ENCODE peak calls at places on chromosome 6, in four cellular contexts. One of them, this sample, is unnamed.
A peak's percentile ranks its signal among the peaks of the same experiment; 100 is the strongest.

GRCh38 chr6:66865771-66866170 is 1158.7 kb upstream of the EYS start:
- DNase-seq in A549: no peak
- DNase-seq in esophagus squamous epithelium: no peak
- DNase-seq in HCT116: no peak
- DNase-seq in this sample: peak; percentile 11

GRCh38 chr6:28802417-28803336 is 121.1 kb downstream of the TRIM27 start:
- DNase-seq in A549: no peak
- DNase-seq in esophagus squamous epithelium: no peak
- DNase-seq in HCT116: peak; percentile 58
- DNase-seq in this sample: peak; percentile 85

GRCh38 chr6:168746013-168746412 is 305.0 kb downstream of the SMOC2 start:
- DNase-seq in A549: no peak
- DNase-seq in esophagus squamous epithelium: no peak
- DNase-seq in HCT116: no peak
- DNase-seq in this sample: no peak

GRCh38 chr6:92110390-92110789 is 1309.0 kb downstream of the EPHA7 start:
- DNase-seq in A549: no peak
- DNase-seq in esophagus squamous epithelium: no peak
- DNase-seq in HCT116: no peak
- DNase-seq in this sample: no peak

GRCh38 chr6:158816329-158816728 is 2.8 kb downstream of the EZR start:
- DNase-seq in A549: no peak
- DNase-seq in esophagus squamous epithelium: no peak
- DNase-seq in HCT116: no peak
- DNase-seq in this sample: no peak

GRCh38 chr6:163712569-163712966 is 298.1 kb downstream of the QKI start:
- DNase-seq in A549: no peak
- DNase-seq in esophagus squamous epithelium: no peak
- DNase-seq in HCT116: no peak
- DNase-seq in this sample: no peak

GRCh38 chr6:40900791-40901190 is 138.2 kb downstream of the UNC5CL start:
- DNase-seq in A549: no peak
- DNase-seq in esophagus squamous epithelium: no peak
- DNase-seq in HCT116: no peak
- DNase-seq in this sample: no peak

GRCh38 chr6:148611213-148611612 is 135.6 kb upstream of the UST start:
- DNase-seq in A549: no peak
- DNase-seq in esophagus squamous epithelium: no peak
- DNase-seq in HCT116: no peak
- DNase-seq in this sample: no peak

GRCh38 chr6:4491501-4492260 is 284.5 kb upstream of the CDYL start:
- DNase-seq in A549: no peak
- DNase-seq in esophagus squamous epithelium: no peak
- DNase-seq in HCT116: no peak
- DNase-seq in this sample: peak; percentile 69

GRCh38 chr6:116011096-116011401 is 49.6 kb downstream of the FRK start:
- DNase-seq in A549: no peak
- DNase-seq in esophagus squamous epithelium: no peak
- DNase-seq in HCT116: no peak
- DNase-seq in this sample: no peak

GRCh38 chr6:169075211-169075621 is 178.4 kb downstream of the THBS2 start:
- DNase-seq in A549: no peak
- DNase-seq in esophagus squamous epithelium: no peak
- DNase-seq in HCT116: no peak
- DNase-seq in this sample: no peak

GRCh38 chr6:67986694-67987232 is 648.3 kb upstream of the ADGRB3 start:
- DNase-seq in A549: no peak
- DNase-seq in esophagus squamous epithelium: no peak
- DNase-seq in HCT116: no peak
- DNase-seq in this sample: no peak

GRCh38 chr6:41275489-41275888 is 11.0 kb downstream of the TREM1 start:
- DNase-seq in A549: no peak
- DNase-seq in esophagus squamous epithelium: no peak
- DNase-seq in HCT116: no peak
- DNase-seq in this sample: no peak

GRCh38 chr6:124913056-124913455 is 49.2 kb upstream of the RNF217 start:
- DNase-seq in A549: no peak
- DNase-seq in esophagus squamous epithelium: no peak
- DNase-seq in HCT116: no peak
- DNase-seq in this sample: no peak

GRCh38 chr6:125231574-125232343 is 70.0 kb downstream of the HDDC2 start:
- DNase-seq in A549: no peak
- DNase-seq in esophagus squamous epithelium: no peak
- DNase-seq in HCT116: no peak
- DNase-seq in this sample: no peak

GRCh38 chr6:110976575-110976974 is 5.3 kb upstream of the RPF2 start:
- DNase-seq in A549: no peak
- DNase-seq in esophagus squamous epithelium: no peak
- DNase-seq in HCT116: no peak
- DNase-seq in this sample: no peak

GRCh38 chr6:3296113-3296512 is 37.4 kb downstream of the PSMG4 start:
- DNase-seq in A549: no peak
- DNase-seq in esophagus squamous epithelium: no peak
- DNase-seq in HCT116: no peak
- DNase-seq in this sample: no peak

GRCh38 chr6:77178821-77179220 is 284.5 kb downstream of the HTR1B start:
- DNase-seq in A549: no peak
- DNase-seq in esophagus squamous epithelium: no peak
- DNase-seq in HCT116: no peak
- DNase-seq in this sample: peak; percentile 65

GRCh38 chr6:129575378-129576118 is 134.4 kb downstream of the ARHGAP18 start:
- DNase-seq in A549: peak; percentile 4
- DNase-seq in esophagus squamous epithelium: no peak
- DNase-seq in HCT116: peak; percentile 27
- DNase-seq in this sample: peak; percentile 70

GRCh38 chr6:19664050-19664449 is 173.1 kb upstream of the ID4 start:
- DNase-seq in A549: no peak
- DNase-seq in esophagus squamous epithelium: no peak
- DNase-seq in HCT116: no peak
- DNase-seq in this sample: no peak

GRCh38 chr6:148513145-148514071 is 170.8 kb downstream of the SASH1 start:
- DNase-seq in A549: no peak
- DNase-seq in esophagus squamous epithelium: no peak
- DNase-seq in HCT116: no peak
- DNase-seq in this sample: no peak

GRCh38 chr6:89433637-89434499 is 916 bp downstream of the ANKRD6 start:
- DNase-seq in A549: no peak
- DNase-seq in esophagus squamous epithelium: no peak
- DNase-seq in HCT116: no peak
- DNase-seq in this sample: no peak

GRCh38 chr6:15065603-15066002 is 180.3 kb upstream of the JARID2 start:
- DNase-seq in A549: no peak
- DNase-seq in esophagus squamous epithelium: no peak
- DNase-seq in HCT116: no peak
- DNase-seq in this sample: no peak

GRCh38 chr6:22828179-22829062 is 259.1 kb downstream of the HDGFL1 start:
- DNase-seq in A549: peak; percentile 72
- DNase-seq in esophagus squamous epithelium: no peak
- DNase-seq in HCT116: peak; percentile 53
- DNase-seq in this sample: peak; percentile 97

GRCh38 chr6:54860132-54860531 is 13.6 kb downstream of the FAM83B start:
- DNase-seq in A549: no peak
- DNase-seq in esophagus squamous epithelium: no peak
- DNase-seq in HCT116: no peak
- DNase-seq in this sample: no peak

GRCh38 chr6:75094614-75095321 is 111.1 kb downstream of the COL12A1 start:
- DNase-seq in A549: no peak
- DNase-seq in esophagus squamous epithelium: no peak
- DNase-seq in HCT116: no peak
- DNase-seq in this sample: no peak

GRCh38 chr6:157731221-157731620 is 91.8 kb upstream of the SNX9 start:
- DNase-seq in A549: no peak
- DNase-seq in esophagus squamous epithelium: no peak
- DNase-seq in HCT116: no peak
- DNase-seq in this sample: no peak
- TF ChIP-seq CTCF in A549: no peak
- TF ChIP-seq CTCF in esophagus squamous epithelium: no peak
- TF ChIP-seq CTCF in HCT116: no peak
- TF ChIP-seq CTCF in this sample: no peak

DNA sequence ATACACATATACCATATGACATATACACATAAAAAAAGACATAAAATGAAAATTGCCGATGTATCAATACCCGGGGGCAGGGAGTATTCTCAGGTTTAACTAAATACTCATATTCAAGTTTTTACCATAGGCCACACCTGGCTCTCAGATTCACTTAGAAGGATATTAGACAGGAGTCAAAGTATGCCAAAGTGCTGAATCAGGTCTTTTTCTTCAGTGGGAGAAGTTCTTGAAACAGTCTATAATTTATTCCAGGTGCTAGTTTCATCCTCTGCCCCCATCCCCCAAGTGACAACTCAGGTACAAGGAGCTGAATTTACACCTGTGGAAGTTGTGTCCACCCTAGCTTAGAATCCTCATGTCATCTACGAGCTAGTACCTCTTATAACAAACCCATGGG is 8.5 kb upstream of the HLA-DRA start:
- DNase-seq in A549: no peak
- DNase-seq in esophagus squamous epithelium: no peak
- DNase-seq in HCT116: no peak
- DNase-seq in this sample: no peak
- H3K27ac ChIP-seq in A549: no peak overlapping the region
- H3K27ac ChIP-seq in esophagus squamous epithelium: no peak overlapping the region
- H3K27ac ChIP-seq in HCT116: no peak overlapping the region
- H3K27ac ChIP-seq in this sample: no peak overlapping the region

DNA sequence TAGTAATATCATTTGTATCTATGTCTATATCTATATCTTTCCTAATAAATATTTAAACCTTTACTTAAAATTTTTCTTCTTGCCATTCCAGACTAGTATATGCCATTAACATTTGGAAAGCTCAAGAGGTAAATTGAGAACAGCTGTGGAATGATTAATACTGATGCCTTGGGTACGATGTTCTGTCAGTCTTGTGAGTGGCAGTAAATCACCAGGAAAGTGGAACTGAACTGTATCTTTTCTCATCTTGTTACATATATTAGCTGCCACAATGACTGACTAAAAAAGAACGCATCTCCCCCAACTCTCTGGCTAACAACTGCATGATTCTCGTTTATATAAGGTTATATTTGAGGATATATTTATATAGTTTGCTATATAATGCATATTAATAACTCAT is 137.0 kb upstream of the ASCC3 start:
- DNase-seq in A549: no peak
- DNase-seq in esophagus squamous epithelium: no peak
- DNase-seq in HCT116: no peak
- DNase-seq in this sample: no peak
- TF ChIP-seq CTCF in A549: no peak
- TF ChIP-seq CTCF in esophagus squamous epithelium: no peak
- TF ChIP-seq CTCF in HCT116: no peak
- TF ChIP-seq CTCF in this sample: no peak

GRCh38 chr6:55997223-55997874 is 122.0 kb upstream of the BMP5 start:
- DNase-seq in A549: no peak
- DNase-seq in esophagus squamous epithelium: no peak
- DNase-seq in HCT116: no peak
- DNase-seq in this sample: no peak
- H3K27ac ChIP-seq in A549: no peak overlapping the region
- H3K27ac ChIP-seq in esophagus squamous epithelium: no peak overlapping the region
- H3K27ac ChIP-seq in HCT116: no peak overlapping the region
- H3K27ac ChIP-seq in this sample: no peak overlapping the region

DNA sequence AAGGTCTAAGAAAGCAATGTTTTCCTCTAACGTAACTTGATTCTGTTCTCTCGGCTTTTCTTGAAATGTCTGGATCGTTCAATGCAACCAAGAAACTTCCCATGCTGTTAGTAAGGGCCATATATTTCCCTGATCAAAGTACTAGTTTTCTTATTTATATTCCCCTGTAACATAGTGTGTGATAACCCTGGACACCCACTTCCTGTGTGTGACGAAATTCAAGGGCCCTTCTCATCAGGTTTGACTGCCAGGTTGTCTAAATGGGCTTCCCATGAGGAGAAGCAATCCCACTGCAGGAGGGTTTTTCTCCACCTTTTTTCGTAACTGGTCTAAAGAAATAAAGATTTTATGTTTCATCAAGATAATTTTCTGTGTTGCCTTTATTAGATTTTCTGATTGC is 102.6 kb upstream of the RPS6KA2 start:
- DNase-seq in A549: no peak
- DNase-seq in esophagus squamous epithelium: no peak
- DNase-seq in HCT116: no peak
- DNase-seq in this sample: no peak
- TF ChIP-seq CTCF in A549: no peak
- TF ChIP-seq CTCF in esophagus squamous epithelium: no peak
- TF ChIP-seq CTCF in HCT116: no peak
- TF ChIP-seq CTCF in this sample: no peak

GRCh38 chr6:105493776-105494175 is 90.9 kb upstream of the PREP start:
- DNase-seq in A549: no peak
- DNase-seq in esophagus squamous epithelium: no peak
- DNase-seq in HCT116: no peak
- DNase-seq in this sample: no peak
- H3K27ac ChIP-seq in A549: no peak overlapping the region
- H3K27ac ChIP-seq in esophagus squamous epithelium: no peak overlapping the region
- H3K27ac ChIP-seq in HCT116: no peak overlapping the region
- H3K27ac ChIP-seq in this sample: no peak overlapping the region

GRCh38 chr6:105834548-105834947 is 251.6 kb upstream of the PRDM1 start:
- DNase-seq in A549: no peak
- DNase-seq in esophagus squamous epithelium: no peak
- DNase-seq in HCT116: no peak
- DNase-seq in this sample: no peak

GRCh38 chr6:105836889-105837288 is 249.2 kb upstream of the PRDM1 start:
- DNase-seq in A549: no peak
- DNase-seq in esophagus squamous epithelium: no peak
- DNase-seq in HCT116: no peak
- DNase-seq in this sample: no peak

GRCh38 chr6:105836379-105836778 is 249.8 kb upstream of the PRDM1 start:
- DNase-seq in A549: no peak
- DNase-seq in esophagus squamous epithelium: no peak
- DNase-seq in HCT116: no peak
- DNase-seq in this sample: no peak

GRCh38 chr6:105838156-105838555 is 248.0 kb upstream of the PRDM1 start:
- DNase-seq in A549: no peak
- DNase-seq in esophagus squamous epithelium: no peak
- DNase-seq in HCT116: no peak
- DNase-seq in this sample: no peak

DNA sequence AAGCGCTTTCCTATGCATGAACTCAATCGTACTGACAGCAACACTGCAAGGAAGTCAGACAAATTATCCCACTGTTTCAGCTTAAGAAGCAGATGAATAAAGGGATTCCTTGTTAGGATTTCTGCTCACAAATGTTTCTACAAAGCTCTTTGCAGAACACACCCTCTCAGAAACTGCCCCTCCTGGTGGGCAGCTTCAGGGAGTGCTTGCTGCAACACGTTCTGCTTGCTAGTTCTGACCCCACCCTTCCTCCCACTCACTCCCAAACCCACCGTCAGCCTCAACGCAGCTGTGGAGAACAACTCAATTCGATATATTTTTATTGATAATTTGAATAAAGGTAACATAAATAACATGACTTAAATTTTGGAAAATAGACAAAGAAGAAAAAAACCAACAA is 250.8 kb upstream of the PRDM1 start:
- DNase-seq in A549: no peak
- DNase-seq in esophagus squamous epithelium: no peak
- DNase-seq in HCT116: peak; percentile 21
- DNase-seq in this sample: peak; percentile 46
- TF ChIP-seq CTCF in A549: no peak
- TF ChIP-seq CTCF in esophagus squamous epithelium: peak; percentile 44
- TF ChIP-seq CTCF in HCT116: peak; percentile 56
- TF ChIP-seq CTCF in this sample: peak; percentile 67

This sample was measured in foreskin keratinocyte.